ENCODE peak calls at places on chromosomes 11 and 22, in seven cellular contexts. One of them, this sample, is unnamed.
A peak's percentile ranks its signal among the peaks of the same experiment; 100 is the strongest.

GRCh38 chr22:17780116-17780740 is 6.0 kb upstream of the BID start:
- DNase-seq in cardiac fibroblast: no peak
- DNase-seq in Panc1: no peak
- DNase-seq in tibial nerve: no peak
- DNase-seq in non-pigmented ciliary epithelial cell: no peak
- DNase-seq in fibroblast of the conjunctiva: no peak
- DNase-seq in GM13977: no peak
- DNase-seq in this sample: no peak

GRCh38 chr11:28400236-28401100 is 292.3 kb downstream of the METTL15 start:
- DNase-seq in cardiac fibroblast: peak; percentile 50
- DNase-seq in Panc1: no peak
- DNase-seq in tibial nerve: no peak
- DNase-seq in non-pigmented ciliary epithelial cell: peak; percentile 75
- DNase-seq in fibroblast of the conjunctiva: no peak
- DNase-seq in GM13977: no peak
- DNase-seq in this sample: no peak

GRCh38 chr11:75532200-75532972 is 6.6 kb upstream of the GDPD5 start:
- DNase-seq in cardiac fibroblast: peak; percentile 72
- DNase-seq in Panc1: peak; percentile 58
- DNase-seq in tibial nerve: peak; percentile 68
- DNase-seq in non-pigmented ciliary epithelial cell: no peak
- DNase-seq in fibroblast of the conjunctiva: peak; percentile 34
- DNase-seq in GM13977: peak; percentile 80
- DNase-seq in this sample: peak; percentile 34

GRCh38 chr11:111796696-111797095 is 30.5 kb upstream of the PPP2R1B start:
- DNase-seq in cardiac fibroblast: no peak
- DNase-seq in Panc1: no peak
- DNase-seq in tibial nerve: no peak
- DNase-seq in non-pigmented ciliary epithelial cell: no peak
- DNase-seq in fibroblast of the conjunctiva: peak; percentile 27
- DNase-seq in GM13977: no peak
- DNase-seq in this sample: no peak

GRCh38 chr22:31942091-31942490 is 2.2 kb upstream of the YWHAH start:
- DNase-seq in cardiac fibroblast: no peak
- DNase-seq in Panc1: no peak
- DNase-seq in tibial nerve: no peak
- DNase-seq in non-pigmented ciliary epithelial cell: no peak
- DNase-seq in fibroblast of the conjunctiva: no peak
- DNase-seq in GM13977: no peak
- DNase-seq in this sample: no peak

GRCh38 chr22:46663001-46663400 is 42.8 kb downstream of the GRAMD4 start:
- DNase-seq in cardiac fibroblast: no peak
- DNase-seq in Panc1: no peak
- DNase-seq in tibial nerve: no peak
- DNase-seq in non-pigmented ciliary epithelial cell: no peak
- DNase-seq in fibroblast of the conjunctiva: no peak
- DNase-seq in GM13977: no peak
- DNase-seq in this sample: no peak

GRCh38 chr11:94602430-94603372 is 35.5 kb downstream of the PIWIL4 start:
- DNase-seq in cardiac fibroblast: peak; percentile 86
- DNase-seq in Panc1: peak; percentile 43
- DNase-seq in tibial nerve: no peak
- DNase-seq in non-pigmented ciliary epithelial cell: no peak
- DNase-seq in fibroblast of the conjunctiva: peak; percentile 80
- DNase-seq in GM13977: peak; percentile 65
- DNase-seq in this sample: no peak

GRCh38 chr22:40855104-40855959 is 1.1 kb downstream of the ST13 start:
- DNase-seq in cardiac fibroblast: peak; percentile 49
- DNase-seq in Panc1: no peak
- DNase-seq in tibial nerve: no peak
- DNase-seq in non-pigmented ciliary epithelial cell: no peak
- DNase-seq in fibroblast of the conjunctiva: no peak
- DNase-seq in GM13977: no peak
- DNase-seq in this sample: no peak

GRCh38 chr22:36226189-36226588 is 13.1 kb downstream of the APOL2 start:
- DNase-seq in cardiac fibroblast: no peak
- DNase-seq in Panc1: no peak
- DNase-seq in tibial nerve: no peak
- DNase-seq in non-pigmented ciliary epithelial cell: no peak
- DNase-seq in fibroblast of the conjunctiva: no peak
- DNase-seq in GM13977: no peak
- DNase-seq in this sample: no peak

GRCh38 chr22:30425616-30426394 is at the start of gene MTFP1:
- DNase-seq in cardiac fibroblast: peak; percentile 68
- DNase-seq in Panc1: no peak
- DNase-seq in tibial nerve: no peak
- DNase-seq in non-pigmented ciliary epithelial cell: no peak
- DNase-seq in fibroblast of the conjunctiva: no peak
- DNase-seq in GM13977: peak; percentile 77
- DNase-seq in this sample: no peak

GRCh38 chr11:123654566-123655081 is at the start of gene SCN3B:
- DNase-seq in cardiac fibroblast: peak; percentile 56
- DNase-seq in Panc1: peak; percentile 10
- DNase-seq in tibial nerve: no peak
- DNase-seq in non-pigmented ciliary epithelial cell: peak; percentile 48
- DNase-seq in fibroblast of the conjunctiva: no peak
- DNase-seq in GM13977: peak; percentile 64
- DNase-seq in this sample: no peak

GRCh38 chr11:72072348-72072747 is 8.0 kb downstream of the NUMA1 start:
- DNase-seq in cardiac fibroblast: peak; percentile 85
- DNase-seq in Panc1: peak; percentile 68
- DNase-seq in tibial nerve: no peak
- DNase-seq in non-pigmented ciliary epithelial cell: peak; percentile 77
- DNase-seq in fibroblast of the conjunctiva: peak; percentile 48
- DNase-seq in GM13977: no peak
- DNase-seq in this sample: no peak

GRCh38 chr22:20389288-20389687 is 4.7 kb upstream of the ZNF74 start:
- DNase-seq in cardiac fibroblast: no peak
- DNase-seq in Panc1: no peak
- DNase-seq in tibial nerve: no peak
- DNase-seq in non-pigmented ciliary epithelial cell: no peak
- DNase-seq in fibroblast of the conjunctiva: no peak
- DNase-seq in GM13977: no peak
- DNase-seq in this sample: no peak

GRCh38 chr11:128965485-128965884 is 22.8 kb upstream of the TP53AIP1 start:
- DNase-seq in cardiac fibroblast: no peak
- DNase-seq in Panc1: no peak
- DNase-seq in tibial nerve: no peak
- DNase-seq in non-pigmented ciliary epithelial cell: no peak
- DNase-seq in fibroblast of the conjunctiva: no peak
- DNase-seq in GM13977: peak; percentile 61
- DNase-seq in this sample: no peak

GRCh38 chr11:29518389-29519174 is 498.2 kb downstream of the KCNA4 start:
- DNase-seq in cardiac fibroblast: peak; percentile 34
- DNase-seq in Panc1: no peak
- DNase-seq in tibial nerve: no peak
- DNase-seq in non-pigmented ciliary epithelial cell: no peak
- DNase-seq in fibroblast of the conjunctiva: no peak
- DNase-seq in GM13977: no peak
- DNase-seq in this sample: no peak

This sample was measured in SK-N-MC.